ENCODE peak calls at places on chromosome 18, in eight cellular contexts. One of them, this sample, is unnamed.

GRCh38 chr18:74459877-74460276 is 2.8 kb upstream of the DIPK1C start:
- DNase-seq in adrenal gland: peak
- DNase-seq in A549: peak
- DNase-seq in testis: no peak
- DNase-seq in IMR-90: no peak
- DNase-seq in K562: peak
- DNase-seq in HCT116: no peak
- DNase-seq in ovary: no peak
- DNase-seq in this sample: no peak

GRCh38 chr18:13433088-13433487 is 214.5 kb downstream of the LDLRAD4 start:
- DNase-seq in adrenal gland: no peak
- DNase-seq in A549: no peak
- DNase-seq in testis: no peak
- DNase-seq in IMR-90: no peak
- DNase-seq in K562: no peak
- DNase-seq in HCT116: no peak
- DNase-seq in ovary: no peak
- DNase-seq in this sample: no peak

GRCh38 chr18:45652703-45653490 is 37.6 kb downstream of the SLC14A2 start:
- DNase-seq in adrenal gland: no peak
- DNase-seq in A549: no peak
- DNase-seq in testis: no peak
- DNase-seq in IMR-90: peak
- DNase-seq in K562: no peak
- DNase-seq in HCT116: no peak
- DNase-seq in ovary: no peak
- DNase-seq in this sample: no peak

GRCh38 chr18:45423664-45424063 is 191.6 kb upstream of the SLC14A2 start:
- DNase-seq in adrenal gland: peak
- DNase-seq in A549: no peak
- DNase-seq in testis: no peak
- DNase-seq in IMR-90: no peak
- DNase-seq in K562: no peak
- DNase-seq in HCT116: no peak
- DNase-seq in ovary: no peak
- DNase-seq in this sample: no peak

GRCh38 chr18:26813043-26813442 is 52.5 kb downstream of the AQP4 start:
- DNase-seq in adrenal gland: peak
- DNase-seq in A549: peak
- DNase-seq in testis: peak
- DNase-seq in IMR-90: no peak
- DNase-seq in K562: peak
- DNase-seq in HCT116: peak
- DNase-seq in ovary: peak
- DNase-seq in this sample: peak

GRCh38 chr18:76805221-76805620 is 17.1 kb upstream of the ZNF236 start:
- DNase-seq in adrenal gland: no peak
- DNase-seq in A549: no peak
- DNase-seq in testis: no peak
- DNase-seq in IMR-90: peak
- DNase-seq in K562: no peak
- DNase-seq in HCT116: no peak
- DNase-seq in ovary: no peak
- DNase-seq in this sample: no peak

GRCh38 chr18:41853280-41853679 is 101.8 kb upstream of the PIK3C3 start:
- DNase-seq in adrenal gland: no peak
- DNase-seq in A549: no peak
- DNase-seq in testis: no peak
- DNase-seq in IMR-90: no peak
- DNase-seq in K562: no peak
- DNase-seq in HCT116: no peak
- DNase-seq in ovary: no peak
- DNase-seq in this sample: no peak

GRCh38 chr18:6920099-6920955 is 190.8 kb downstream of the ARHGAP28 start:
- DNase-seq in adrenal gland: peak
- DNase-seq in A549: peak
- DNase-seq in testis: peak
- DNase-seq in IMR-90: peak
- DNase-seq in K562: peak
- DNase-seq in HCT116: no peak
- DNase-seq in ovary: peak
- DNase-seq in this sample: peak

GRCh38 chr18:74506405-74507119 is 10.4 kb downstream of the CNDP2 start:
- DNase-seq in adrenal gland: peak
- DNase-seq in A549: no peak
- DNase-seq in testis: no peak
- DNase-seq in IMR-90: peak
- DNase-seq in K562: no peak
- DNase-seq in HCT116: no peak
- DNase-seq in ovary: peak
- DNase-seq in this sample: no peak

GRCh38 chr18:28161608-28162599 is 15.0 kb downstream of the CDH2 start:
- DNase-seq in adrenal gland: no peak
- DNase-seq in A549: peak
- DNase-seq in testis: no peak
- DNase-seq in IMR-90: peak
- DNase-seq in K562: no peak
- DNase-seq in HCT116: no peak
- DNase-seq in ovary: no peak
- DNase-seq in this sample: no peak

GRCh38 chr18:9475643-9476580 is 599 bp downstream of the RALBP1 start:
- DNase-seq in adrenal gland: peak
- DNase-seq in A549: no peak
- DNase-seq in testis: peak
- DNase-seq in IMR-90: peak
- DNase-seq in K562: peak
- DNase-seq in HCT116: no peak
- DNase-seq in ovary: no peak
- DNase-seq in this sample: no peak

DNA sequence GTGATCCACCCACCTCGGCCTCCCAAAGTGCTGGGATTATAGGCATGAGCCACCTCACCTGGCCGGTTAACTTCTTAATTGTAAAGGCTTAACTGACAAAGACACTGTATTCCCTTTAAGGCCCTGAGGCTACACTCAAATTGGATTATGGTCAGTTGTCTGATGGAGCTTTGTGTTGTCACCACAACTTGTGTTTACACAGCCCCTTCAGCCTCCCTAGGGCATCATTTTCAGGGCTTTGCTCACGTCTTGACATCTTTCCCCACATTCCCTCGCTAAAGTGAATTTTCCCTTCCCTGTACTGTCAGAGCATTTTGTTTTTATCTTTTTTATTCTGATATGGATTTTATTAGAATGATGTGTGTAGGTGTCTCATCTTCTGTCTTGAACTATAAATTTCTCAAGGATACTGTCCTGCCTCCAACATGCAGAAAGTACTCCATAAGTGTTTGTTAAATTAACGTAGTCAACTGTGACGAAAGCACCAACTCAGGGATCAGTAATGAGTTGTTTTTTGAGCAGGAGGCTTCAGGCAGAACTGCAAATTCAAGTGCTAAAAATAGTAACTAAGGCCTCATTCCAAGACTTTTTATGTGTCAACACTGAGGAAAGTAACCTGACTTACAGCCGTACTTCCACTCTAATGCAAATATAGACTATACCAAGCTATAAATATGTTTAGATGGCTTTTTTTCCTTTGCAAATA is 77.1 kb upstream of the NARS1 start:
- DNase-seq in adrenal gland: no peak
- DNase-seq in A549: no peak
- DNase-seq in testis: no peak
- DNase-seq in IMR-90: peak
- DNase-seq in K562: no peak
- DNase-seq in HCT116: no peak
- DNase-seq in ovary: no peak
- DNase-seq in this sample: no peak
- H3K27ac ChIP-seq in adrenal gland: peak
- H3K27ac ChIP-seq in A549: no peak
- H3K27ac ChIP-seq in testis: peak
- H3K27ac ChIP-seq in IMR-90: no peak
- H3K27ac ChIP-seq in K562: no peak
- H3K27ac ChIP-seq in HCT116: no peak
- H3K27ac ChIP-seq in ovary: no peak
- H3K27ac ChIP-seq in this sample: no peak

DNA sequence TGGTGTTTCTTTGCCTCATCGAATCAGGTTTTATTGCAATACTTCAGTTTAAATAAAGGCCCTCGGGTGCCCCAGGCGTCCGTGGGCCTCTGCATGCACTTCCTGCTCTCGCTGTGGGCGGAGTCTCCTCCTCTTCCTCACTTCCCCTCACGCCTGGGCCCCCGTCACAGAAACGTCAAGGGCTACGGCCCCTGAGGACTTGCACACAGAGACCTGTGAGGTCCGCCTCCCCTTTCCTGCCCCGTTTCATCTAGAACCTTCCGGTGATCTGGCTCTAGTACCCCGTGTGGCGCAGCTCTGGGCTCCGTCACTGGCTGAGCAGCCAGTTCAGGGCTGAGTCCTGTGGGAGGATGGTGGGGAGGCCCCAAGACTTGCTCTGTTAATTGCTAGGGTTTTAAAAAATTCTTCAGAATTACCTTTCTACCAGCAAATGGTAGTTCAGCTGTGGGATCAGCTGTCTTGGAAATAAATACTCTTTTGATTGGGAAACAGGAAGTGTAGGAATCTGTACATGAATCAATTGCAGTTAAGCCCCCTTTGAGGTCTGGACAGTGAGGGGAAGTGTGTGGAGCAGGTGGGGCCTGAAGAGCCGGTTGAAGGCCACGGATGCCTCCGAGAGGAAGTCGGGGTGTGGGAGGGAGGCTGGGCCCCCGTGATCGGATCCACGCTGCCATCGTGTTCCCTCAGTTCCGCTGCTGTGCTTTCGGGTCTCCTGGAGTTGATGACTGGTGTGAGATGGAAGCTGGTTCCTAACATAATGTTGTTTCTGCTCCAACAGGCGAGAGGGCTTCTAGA is 10.2 kb downstream of the NFATC1 start:
- DNase-seq in adrenal gland: peak
- DNase-seq in A549: no peak
- DNase-seq in testis: peak
- DNase-seq in IMR-90: no peak
- DNase-seq in K562: no peak
- DNase-seq in HCT116: no peak
- DNase-seq in ovary: peak
- DNase-seq in this sample: peak
- TF ChIP-seq POLR2A in adrenal gland: no peak
- TF ChIP-seq POLR2A in A549: no peak
- TF ChIP-seq POLR2A in testis: no peak
- TF ChIP-seq POLR2A in IMR-90: no peak
- TF ChIP-seq POLR2A in K562: no peak
- TF ChIP-seq POLR2A in HCT116: no peak
- TF ChIP-seq POLR2A in ovary: no peak
- TF ChIP-seq POLR2A in this sample: peak

GRCh38 chr18:36412778-36413177 is 115.3 kb downstream of the FHOD3 start:
- DNase-seq in adrenal gland: peak
- DNase-seq in A549: peak
- DNase-seq in testis: peak
- DNase-seq in IMR-90: no peak
- DNase-seq in K562: peak
- DNase-seq in HCT116: no peak
- DNase-seq in ovary: no peak
- DNase-seq in this sample: no peak

GRCh38 chr18:36409779-36410178 is 112.3 kb downstream of the FHOD3 start:
- DNase-seq in adrenal gland: no peak
- DNase-seq in A549: no peak
- DNase-seq in testis: no peak
- DNase-seq in IMR-90: no peak
- DNase-seq in K562: no peak
- DNase-seq in HCT116: no peak
- DNase-seq in ovary: no peak
- DNase-seq in this sample: no peak

GRCh38 chr18:36410346-36410745 is 112.8 kb downstream of the FHOD3 start:
- DNase-seq in adrenal gland: no peak
- DNase-seq in A549: no peak
- DNase-seq in testis: no peak
- DNase-seq in IMR-90: no peak
- DNase-seq in K562: no peak
- DNase-seq in HCT116: no peak
- DNase-seq in ovary: no peak
- DNase-seq in this sample: no peak

GRCh38 chr18:36408606-36409005 is 111.1 kb downstream of the FHOD3 start:
- DNase-seq in adrenal gland: no peak
- DNase-seq in A549: no peak
- DNase-seq in testis: no peak
- DNase-seq in IMR-90: no peak
- DNase-seq in K562: no peak
- DNase-seq in HCT116: no peak
- DNase-seq in ovary: no peak
- DNase-seq in this sample: no peak

DNA sequence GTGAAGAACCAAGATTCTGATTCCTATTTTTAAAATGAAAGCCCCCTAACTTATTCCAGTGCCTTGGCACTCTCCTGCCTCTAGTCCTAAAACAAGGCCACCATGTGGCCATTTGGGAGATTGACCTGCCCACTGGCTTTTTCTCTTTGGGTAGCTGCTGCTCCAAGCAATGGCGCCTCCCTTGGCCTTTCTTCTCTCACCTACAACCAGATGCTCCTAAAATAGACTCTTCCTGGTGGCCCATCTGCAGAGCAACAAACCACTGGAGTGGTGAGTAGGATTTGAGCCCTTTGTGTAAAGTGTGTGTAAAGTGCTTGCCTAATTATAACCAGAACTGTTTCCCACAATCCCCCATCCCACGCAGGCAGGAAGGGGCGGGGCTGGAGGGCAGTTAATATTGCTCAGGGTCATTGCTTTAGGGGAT is 114.2 kb downstream of the FHOD3 start:
- DNase-seq in adrenal gland: no peak
- DNase-seq in A549: peak
- DNase-seq in testis: peak
- DNase-seq in IMR-90: peak
- DNase-seq in K562: peak
- DNase-seq in HCT116: peak
- DNase-seq in ovary: no peak
- DNase-seq in this sample: no peak
- TF ChIP-seq CTCF in adrenal gland: peak
- TF ChIP-seq CTCF in A549: no peak
- TF ChIP-seq CTCF in testis: peak
- TF ChIP-seq CTCF in IMR-90: peak
- TF ChIP-seq CTCF in K562: peak
- TF ChIP-seq CTCF in HCT116: peak
- TF ChIP-seq CTCF in ovary: no peak
- TF ChIP-seq CTCF in this sample: no peak

DNA sequence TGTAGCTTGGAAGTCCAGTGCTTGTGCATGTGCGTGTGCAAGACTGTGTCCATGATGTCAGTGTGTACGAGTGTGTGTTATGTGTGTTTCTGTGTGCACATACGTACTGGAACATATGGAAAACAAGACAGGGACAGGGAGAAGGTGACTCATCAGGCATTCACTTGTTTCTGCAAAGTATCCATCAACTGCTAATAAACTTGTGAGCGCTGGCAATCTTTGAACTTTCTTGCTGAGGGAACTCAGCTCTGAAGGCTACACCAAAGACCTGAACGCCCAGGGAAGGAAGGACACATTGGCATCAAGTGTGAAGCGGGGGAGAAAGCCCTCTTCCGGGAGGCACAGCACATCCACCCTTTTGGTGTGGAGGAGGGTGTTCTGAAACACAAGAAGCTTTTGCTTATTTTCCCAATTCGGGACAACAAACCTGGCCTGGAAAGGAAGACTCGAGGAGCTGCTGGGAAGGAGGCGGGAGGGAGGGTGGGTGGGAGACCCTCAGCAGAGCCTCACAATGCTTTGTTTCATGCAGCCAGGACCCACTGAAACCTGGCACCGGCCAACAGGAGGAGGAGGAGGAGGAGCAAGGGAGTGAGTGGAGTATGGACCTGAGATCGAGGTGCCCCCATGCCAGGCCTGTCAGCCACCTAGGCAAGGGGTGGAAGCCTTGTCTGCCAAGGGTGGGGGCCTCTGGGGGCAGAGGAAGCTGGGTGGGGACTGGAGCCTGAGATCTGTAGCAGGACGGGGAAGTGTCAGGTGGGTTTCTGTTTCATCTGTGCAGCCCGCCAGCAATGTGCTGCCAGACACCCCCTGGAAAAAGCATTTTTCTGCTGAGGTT is 26.8 kb downstream of the SMAD7 start:
- DNase-seq in adrenal gland: no peak
- DNase-seq in A549: no peak
- DNase-seq in testis: no peak
- DNase-seq in IMR-90: peak
- DNase-seq in K562: no peak
- DNase-seq in HCT116: no peak
- DNase-seq in ovary: no peak
- DNase-seq in this sample: no peak
- H3K27ac ChIP-seq in adrenal gland: no peak
- H3K27ac ChIP-seq in A549: peak
- H3K27ac ChIP-seq in testis: peak
- H3K27ac ChIP-seq in IMR-90: peak
- H3K27ac ChIP-seq in K562: peak
- H3K27ac ChIP-seq in HCT116: peak
- H3K27ac ChIP-seq in ovary: peak
- H3K27ac ChIP-seq in this sample: peak

This sample was measured in transverse colon.